ENCODE peak calls at places on chromosomes 1 and 21, in nine cellular contexts. Q is HepG2, B is stomach, N is tibial nerve, A is ovary, G is SK-N-SH, Z is upper lobe of left lung, M is GM12878, O is K562. I is an unnamed sample. For H3K4me1 and H3K27me3, the result is how much of the 10 kb centered on the place peaks cover.

GRCh38 chr21:45768741-45769049 is 125.2 kb downstream of the PCBP3 start:
- DNase-seq in Q (no peak), B (no peak), N (no peak), A (no peak), G (peak), Z (no peak), M (no peak), O (no peak), I (no peak)

GRCh38 chr1:155254714-155255242 is 505 bp downstream of the ENTREP3 start:
- DNase-seq in Q (no peak), B (no peak), N (no peak), A (peak), G (peak), Z (no peak), M (no peak), O (no peak), I (peak)

GRCh38 chr1:59046730-59047157 is 250.2 kb upstream of the FGGY start:
- DNase-seq in Q (no peak), B (peak), N (no peak), A (no peak), G (no peak), Z (no peak), M (peak), O (no peak), I (peak)

GRCh38 chr1:108051625-108052382 is 86.8 kb upstream of the VAV3 start:
- DNase-seq in Q (peak), B (peak), N (no peak), A (no peak), G (no peak), Z (no peak), M (no peak), O (no peak), I (no peak)

GRCh38 chr1:42844592-42845140 is 1.7 kb upstream of the ZNF691 start:
- DNase-seq in Q (no peak), B (no peak), N (no peak), A (no peak), G (no peak), Z (peak), M (no peak), O (no peak), I (no peak)

GRCh38 chr21:45469273-45470086 is 64.5 kb downstream of the COL18A1 start:
- DNase-seq in Q (peak), B (no peak), N (peak), A (no peak), G (no peak), Z (no peak), M (no peak), O (no peak), I (no peak)

GRCh38 chr1:117964290-117965038 is 34.9 kb downstream of the WDR3 start:
- DNase-seq in Q (no peak), B (no peak), N (no peak), A (no peak), G (no peak), Z (no peak), M (no peak), O (no peak), I (no peak)

GRCh38 chr1:164754088-164754600 is 195.2 kb downstream of the PBX1 start:
- DNase-seq in Q (no peak), B (no peak), N (no peak), A (peak), G (no peak), Z (no peak), M (no peak), O (no peak), I (no peak)

GRCh38 chr1:85330711-85331290 is 54.4 kb upstream of the BCL10 start:
- DNase-seq in Q (no peak), B (no peak), N (no peak), A (no peak), G (no peak), Z (peak), M (no peak), O (no peak), I (no peak)

GRCh38 chr1:151893176-151893924 is 16.0 kb downstream of the THEM4 start:
- DNase-seq in Q (no peak), B (no peak), N (no peak), A (no peak), G (no peak), Z (no peak), M (no peak), O (no peak), I (no peak)

GRCh38 chr1:47219001-47219400 is 13.0 kb downstream of the TAL1 start:
- DNase-seq in Q (no peak), B (no peak), N (no peak), A (no peak), G (no peak), Z (no peak), M (no peak), O (no peak), I (no peak)

GRCh38 chr1:41566969-41567368 is 82.5 kb upstream of the EDN2 start:
- DNase-seq in Q (no peak), B (peak), N (no peak), A (no peak), G (no peak), Z (no peak), M (no peak), O (no peak), I (no peak)

GRCh38 chr1:87273291-87273690 is 55.4 kb upstream of the LMO4 start:
- DNase-seq in Q (no peak), B (no peak), N (no peak), A (no peak), G (no peak), Z (no peak), M (no peak), O (no peak), I (no peak)

GRCh38 chr1:44237721-44238457 is 24.6 kb downstream of the DMAP1 start:
- DNase-seq in Q (no peak), B (no peak), N (no peak), A (peak), G (peak), Z (peak), M (no peak), O (peak), I (peak)

GRCh38 chr21:44379991-44380865 is 26.8 kb downstream of the TRPM2 start:
- DNase-seq in Q (no peak), B (no peak), N (no peak), A (no peak), G (peak), Z (no peak), M (no peak), O (no peak), I (no peak)

GRCh38 chr1:110572751-110573150 is 33.4 kb downstream of the KCNA2 start:
- DNase-seq in Q (no peak), B (no peak), N (no peak), A (no peak), G (no peak), Z (no peak), M (no peak), O (no peak), I (no peak)

GRCh38 chr1:89525169-89525855 is 683 bp downstream of the LRRC8B start:
- DNase-seq in Q (peak), B (no peak), N (peak), A (no peak), G (peak), Z (peak), M (peak), O (peak), I (no peak)

GRCh38 chr1:177164380-177165068 is at the start of gene ASTN1:
- DNase-seq in Q (no peak), B (no peak), N (no peak), A (peak), G (peak), Z (no peak), M (no peak), O (no peak), I (no peak)

GRCh38 chr1:955439-955838 is 3.6 kb downstream of the NOC2L start:
- DNase-seq in Q (no peak), B (no peak), N (no peak), A (no peak), G (no peak), Z (no peak), M (no peak), O (no peak), I (no peak)

GRCh38 chr1:205354259-205354904 is 2.3 kb downstream of the KLHDC8A start:
- DNase-seq in Q (peak), B (peak), N (peak), A (no peak), G (peak), Z (peak), M (peak), O (peak), I (peak)

GRCh38 chr1:224489585-224490365 is 55.2 kb upstream of the WDR26 start:
- DNase-seq in Q (no peak), B (no peak), N (no peak), A (no peak), G (no peak), Z (no peak), M (no peak), O (no peak), I (no peak)

GRCh38 chr1:222994506-222995229 is 148.4 kb downstream of the TLR5 start:
- DNase-seq in Q (no peak), B (no peak), N (no peak), A (no peak), G (no peak), Z (no peak), M (no peak), O (no peak), I (no peak)

GRCh38 chr1:184389446-184389845 is 2.6 kb downstream of the C1orf21 start:
- DNase-seq in Q (no peak), B (no peak), N (no peak), A (no peak), G (no peak), Z (no peak), M (no peak), O (no peak), I (no peak)

GRCh38 chr1:234607091-234608025 is 2.6 kb downstream of the IRF2BP2 start:
- DNase-seq in Q (peak), B (peak), N (no peak), A (peak), G (no peak), Z (peak), M (no peak), O (no peak), I (peak)

GRCh38 chr1:152622803-152623202 is at the start of gene LCE3A:
- DNase-seq in Q (no peak), B (no peak), N (no peak), A (peak), G (no peak), Z (no peak), M (no peak), O (no peak), I (no peak)

GRCh38 chr1:35544976-35545375 is 12.2 kb downstream of the KIAA0319L start:
- DNase-seq in Q (peak), B (no peak), N (no peak), A (no peak), G (peak), Z (peak), M (peak), O (peak), I (peak)

GRCh38 chr1:107047602-107048001 is 8.9 kb upstream of the PRMT6 start:
- DNase-seq in Q (no peak), B (no peak), N (no peak), A (no peak), G (no peak), Z (no peak), M (no peak), O (no peak), I (no peak)

GRCh38 chr1:119045091-119045746 is 57.1 kb upstream of the TBX15 start:
- DNase-seq in Q (no peak), B (no peak), N (no peak), A (no peak), G (no peak), Z (no peak), M (no peak), O (no peak), I (no peak)

GRCh38 chr1:157201767-157202166 is 63.6 kb upstream of the ETV3 start:
- DNase-seq in Q (no peak), B (no peak), N (no peak), A (no peak), G (no peak), Z (peak), M (no peak), O (no peak), I (no peak)

GRCh38 chr1:2312589-2313301 is 78.6 kb downstream of the MORN1 start:
- DNase-seq in Q (no peak), B (peak), N (peak), A (peak), G (no peak), Z (no peak), M (no peak), O (peak), I (peak)

GRCh38 chr1:32997381-32997891 is 32.8 kb upstream of the RNF19B start:
- DNase-seq in Q (no peak), B (no peak), N (no peak), A (no peak), G (no peak), Z (no peak), M (no peak), O (no peak), I (no peak)

GRCh38 chr1:108896160-108897150 is 19.7 kb downstream of the GPSM2 start:
- DNase-seq in Q (no peak), B (no peak), N (no peak), A (no peak), G (no peak), Z (no peak), M (no peak), O (no peak), I (no peak)

GRCh38 chr1:53542551-53542950 is 83.4 kb downstream of the DMRTB1 start:
- DNase-seq in Q (no peak), B (no peak), N (no peak), A (no peak), G (no peak), Z (no peak), M (no peak), O (no peak), I (no peak)

GRCh38 chr1:5917591-5918274 is 74.5 kb downstream of the NPHP4 start:
- DNase-seq in Q (no peak), B (no peak), N (no peak), A (no peak), G (no peak), Z (no peak), M (no peak), O (peak), I (no peak)

GRCh38 chr1:225460737-225461532 is 33.1 kb upstream of the LBR start:
- DNase-seq in Q (no peak), B (no peak), N (no peak), A (no peak), G (peak), Z (no peak), M (no peak), O (no peak), I (no peak)

GRCh38 chr1:235996048-235996785 is 68.7 kb downstream of the NID1 start:
- DNase-seq in Q (no peak), B (no peak), N (no peak), A (no peak), G (no peak), Z (no peak), M (no peak), O (no peak), I (no peak)

GRCh38 chr1:59510249-59510648 is 213.4 kb downstream of the FGGY start:
- DNase-seq in Q (no peak), B (no peak), N (no peak), A (no peak), G (no peak), Z (no peak), M (no peak), O (no peak), I (no peak)

DNA sequence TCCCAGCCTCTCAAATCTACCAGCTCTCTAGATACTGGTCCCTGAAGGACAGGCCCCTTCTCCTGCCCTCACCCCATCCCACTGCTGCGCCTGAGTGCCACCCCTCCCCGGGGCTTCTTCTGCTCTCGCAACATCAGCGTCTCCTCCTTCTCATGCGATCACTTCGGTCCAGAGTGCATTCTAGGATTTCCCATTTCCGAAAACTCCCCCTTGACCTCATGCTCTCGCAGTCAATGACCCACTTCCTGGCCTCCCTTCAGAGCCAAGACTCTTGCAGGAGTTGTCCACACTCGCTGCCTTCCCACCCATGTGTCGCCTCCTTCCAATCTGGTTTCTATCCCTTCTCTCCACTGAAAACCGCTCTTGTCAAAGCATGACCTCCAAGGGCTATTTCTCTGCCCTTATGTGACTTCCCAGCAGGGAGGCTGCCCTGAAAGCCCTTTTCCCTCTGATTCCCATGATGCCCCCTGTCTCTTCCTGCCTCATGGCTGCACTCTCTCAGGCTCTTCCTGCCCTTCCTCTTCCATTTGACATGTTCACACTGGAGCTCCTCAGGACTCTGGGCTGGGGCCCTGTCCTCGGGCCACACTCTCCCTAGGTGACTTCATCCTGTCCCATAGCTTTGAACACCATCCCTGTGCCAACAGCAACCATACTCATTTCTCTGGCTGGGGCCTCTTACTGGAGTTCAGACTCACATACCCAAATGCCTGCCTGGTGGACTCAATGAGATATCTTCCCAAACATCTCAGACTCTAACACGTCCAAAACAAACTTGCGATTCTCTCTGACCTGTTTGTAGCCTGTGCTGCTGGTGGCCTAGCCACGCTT is 46.0 kb downstream of the LDLRAD2 start:
- DNase-seq in Q (no peak), B (no peak), N (no peak), A (no peak), G (no peak), Z (no peak), M (no peak), O (no peak), I (no peak)
- TF ChIP-seq EP300 in Q (no peak), B (no peak), N (no peak), A (no peak), G (no peak), Z (no peak), M (no peak), O (no peak), I (no peak)

DNA sequence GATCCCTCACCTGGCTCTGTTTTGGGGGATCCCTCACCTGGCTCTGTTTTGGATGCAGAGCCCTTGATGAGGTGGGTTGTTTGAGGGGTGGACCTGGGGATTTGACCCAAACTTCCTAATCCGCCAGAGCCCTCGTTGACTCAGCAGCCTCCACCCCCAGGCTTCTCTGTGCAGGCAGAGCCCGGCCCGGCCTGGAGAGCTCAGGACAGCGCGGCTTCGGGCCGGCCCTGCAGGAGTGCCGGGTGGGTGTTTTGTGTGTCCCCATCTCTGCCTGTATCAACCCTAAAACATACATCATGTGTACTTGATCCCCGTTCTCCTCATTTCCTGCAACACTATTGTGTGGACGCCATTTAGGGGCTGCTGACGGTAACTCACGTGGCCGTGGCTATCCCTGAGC is 124.2 kb downstream of the SIK1 start:
- DNase-seq in Q (no peak), B (no peak), N (no peak), A (no peak), G (no peak), Z (no peak), M (no peak), O (no peak), I (no peak)
- H3K4me1 ChIP-seq in Q (half or more), B (under half), N (under half), A (under half), G (under half), Z (under half), M (under half), O (under half), I (under half)

GRCh38 chr1:39729030-39729429 is 9.7 kb upstream of the PPIE start:
- DNase-seq in Q (no peak), B (no peak), N (no peak), A (no peak), G (no peak), Z (no peak), M (no peak), O (no peak), I (no peak)
- H3K27me3 ChIP-seq in Q (under half), B (half or more), N (under half), A (under half), G (under half), Z (under half), M (under half), O (under half), I (half or more)

GRCh38 chr1:201585099-201585498 is 46.2 kb downstream of the NAV1 start:
- DNase-seq in Q (no peak), B (no peak), N (no peak), A (no peak), G (no peak), Z (no peak), M (no peak), O (peak), I (no peak)
- TF ChIP-seq EP300 in Q (no peak), B (no peak), N (no peak), A (no peak), G (no peak), Z (no peak), M (no peak), O (peak), I (no peak)

DNA sequence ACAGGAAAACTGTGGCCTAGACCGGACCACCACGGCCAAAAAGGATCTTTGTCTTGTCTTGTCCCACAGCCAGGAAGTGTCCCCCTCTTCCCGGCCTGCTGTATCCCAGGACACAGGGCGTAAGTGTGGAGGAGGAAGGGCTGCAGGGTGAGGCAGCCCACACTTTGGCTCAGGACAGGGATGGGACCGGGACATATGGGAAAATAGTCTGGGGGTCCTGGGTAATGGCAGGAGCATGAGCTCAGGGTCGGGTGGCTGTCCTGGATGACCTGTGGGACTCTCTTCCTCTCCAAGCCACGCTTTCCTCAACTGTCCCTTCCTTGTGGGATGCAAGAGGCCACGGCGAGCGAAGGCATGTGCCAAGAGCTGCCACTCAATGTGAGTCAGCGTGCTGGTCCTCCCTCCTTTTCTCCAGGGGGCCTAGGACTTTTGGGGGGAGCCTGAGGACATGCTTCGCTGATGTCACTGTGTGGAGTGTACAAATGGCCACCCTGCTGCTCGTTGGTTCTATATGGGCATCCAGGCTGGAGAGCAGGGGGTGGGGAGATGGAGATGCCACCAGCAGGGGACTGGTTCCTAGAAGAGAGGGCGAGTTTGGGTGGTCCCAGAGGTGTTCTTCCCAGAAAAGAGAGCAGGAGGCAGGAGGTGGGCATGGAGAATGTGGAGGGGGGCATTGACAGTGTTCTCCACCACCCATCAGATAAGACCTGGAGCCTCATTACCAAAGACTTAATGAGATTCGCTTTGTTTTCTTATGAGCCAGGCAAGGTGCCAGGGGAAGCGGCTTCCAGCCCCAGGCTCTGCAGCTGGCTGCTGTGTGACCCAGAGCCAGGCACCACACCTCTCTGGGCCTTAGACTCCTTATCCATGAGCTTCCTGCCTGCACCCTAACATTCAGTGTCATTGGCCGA is 11.5 kb upstream of the PADI1 start:
- DNase-seq in Q (no peak), B (no peak), N (no peak), A (no peak), G (peak), Z (no peak), M (no peak), O (no peak), I (no peak)
- H3K4me1 ChIP-seq in Q (under half), B (under half), N (under half), A (under half), G (under half), Z (under half), M (under half), O (under half), I (under half)

DNA sequence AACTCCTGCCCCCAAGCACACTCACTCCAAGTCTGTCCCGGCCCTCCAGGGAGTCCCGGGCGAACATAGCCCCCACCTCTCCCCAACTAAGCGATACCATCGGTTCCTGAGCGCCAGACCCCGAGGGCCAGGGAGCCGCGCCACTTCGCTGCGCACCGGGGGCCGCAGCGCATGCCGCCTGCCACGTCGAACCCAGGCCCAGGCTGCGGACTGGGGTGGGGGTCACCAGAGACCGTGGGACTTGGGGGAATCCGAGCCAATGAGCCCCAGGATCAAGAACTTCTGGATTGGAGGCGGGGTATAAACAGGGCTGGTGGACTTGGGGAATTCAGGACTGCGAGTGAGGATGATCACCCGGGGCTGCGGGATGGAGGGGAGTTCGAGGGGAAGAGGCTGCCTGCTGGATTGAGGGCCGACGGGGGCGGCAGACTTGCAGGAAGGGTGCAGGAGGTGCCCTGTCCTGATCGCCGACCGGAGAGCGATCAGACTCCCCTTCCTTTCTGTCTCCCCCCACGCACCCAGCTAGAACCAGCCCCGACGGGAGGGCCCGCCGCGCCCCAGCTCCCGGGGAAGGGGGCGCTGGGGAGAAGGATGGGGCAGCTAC is 640 bp downstream of the RSPO1 start:
- DNase-seq in Q (no peak), B (no peak), N (no peak), A (no peak), G (peak), Z (no peak), M (no peak), O (no peak), I (no peak)
- H3K27me3 ChIP-seq in Q (half or more), B (half or more), N (under half), A (under half), G (half or more), Z (under half), M (under half), O (half or more), I (half or more)

I was measured in transverse colon.